ENCODE peak calls at places on chromosome 10, in five cellular contexts. J is AG09319, K is thoracic aorta, I is WERI-Rb-1, Q is ovary. S is an unnamed sample.
A peak's percentile ranks its signal among the peaks of the same experiment; 100 is the strongest.

GRCh38 chr10:17026686-17027485 is 102.7 kb downstream of the CUBN start:
- DNase-seq in J (no peak), K (no peak), I (no peak), Q (no peak), S (no peak)

GRCh38 chr10:59844436-59844835 is 61.9 kb downstream of the CCDC6 start:
- DNase-seq in J (no peak), K (no peak), I (peak; percentile 45), Q (no peak), S (no peak)

GRCh38 chr10:89888647-89889046 is 187.3 kb downstream of the KIF20B start:
- DNase-seq in J (no peak), K (no peak), I (no peak), Q (no peak), S (no peak)

GRCh38 chr10:132040046-132040445 is 25.7 kb upstream of the JAKMIP3 start:
- DNase-seq in J (no peak), K (no peak), I (no peak), Q (no peak), S (no peak)

GRCh38 chr10:120221873-120222485 is 235.0 kb upstream of the PLPP4 start:
- DNase-seq in J (no peak), K (no peak), I (peak; percentile 69), Q (no peak), S (no peak)

GRCh38 chr10:109259293-109259692 is 664.0 kb downstream of the XPNPEP1 start:
- DNase-seq in J (no peak), K (no peak), I (no peak), Q (no peak), S (no peak)

GRCh38 chr10:116815641-116816415 is 33.5 kb upstream of the ENO4 start:
- DNase-seq in J (no peak), K (no peak), I (no peak), Q (no peak), S (no peak)

GRCh38 chr10:88107698-88108097 is 244.3 kb downstream of the PTEN start:
- DNase-seq in J (no peak), K (no peak), I (no peak), Q (no peak), S (no peak)

GRCh38 chr10:97549587-97550322 is 22.8 kb upstream of the ANKRD2 start:
- DNase-seq in J (no peak), K (no peak), I (peak; percentile 85), Q (peak; percentile 60), S (no peak)

GRCh38 chr10:132878730-132879407 is 63.5 kb downstream of the CFAP46 start:
- DNase-seq in J (no peak), K (no peak), I (no peak), Q (peak; percentile 12), S (no peak)

GRCh38 chr10:84063440-84063839 is 75.9 kb upstream of the GHITM start:
- DNase-seq in J (no peak), K (no peak), I (no peak), Q (no peak), S (no peak)

GRCh38 chr10:84054743-84055142 is 84.6 kb upstream of the GHITM start:
- DNase-seq in J (no peak), K (no peak), I (peak; percentile 11), Q (no peak), S (no peak)

DNA sequence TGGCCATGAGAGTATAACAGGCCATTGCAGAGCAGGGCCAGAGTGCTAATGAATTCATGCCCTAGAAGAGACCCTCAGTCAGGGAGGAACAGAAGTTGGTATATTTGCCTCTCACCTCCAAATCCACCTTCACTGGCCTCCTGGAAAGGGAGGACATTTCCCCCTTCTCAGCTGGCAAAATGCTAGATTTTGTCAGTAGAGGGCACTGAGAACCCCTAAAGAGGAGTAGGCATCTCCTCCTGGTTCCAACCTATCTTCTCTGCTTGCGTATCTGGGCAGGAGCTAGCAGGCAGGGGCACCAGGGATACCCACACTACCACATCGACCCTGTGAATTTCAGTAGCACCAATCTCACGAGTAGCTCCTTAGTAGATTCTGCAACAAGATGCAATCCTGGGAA is 79.8 kb upstream of the GHITM start:
- DNase-seq in J (no peak), K (no peak), I (no peak), Q (no peak), S (no peak)
- TF ChIP-seq CTCF in J (no peak), K (no peak), I (peak; percentile 19), Q (no peak), S (no peak)

GRCh38 chr10:33489606-33490176 is 155.2 kb upstream of the NRP1 start:
- DNase-seq in J (peak; percentile 24), K (no peak), I (no peak), Q (no peak), S (no peak)

GRCh38 chr10:33485276-33485675 is 150.8 kb upstream of the NRP1 start:
- DNase-seq in J (no peak), K (no peak), I (no peak), Q (no peak), S (no peak)

GRCh38 chr10:33483124-33483794 is 148.8 kb upstream of the NRP1 start:
- DNase-seq in J (no peak), K (no peak), I (no peak), Q (no peak), S (no peak)

GRCh38 chr10:33484787-33485186 is 150.3 kb upstream of the NRP1 start:
- DNase-seq in J (peak; percentile 36), K (no peak), I (no peak), Q (no peak), S (peak; percentile 23)

DNA sequence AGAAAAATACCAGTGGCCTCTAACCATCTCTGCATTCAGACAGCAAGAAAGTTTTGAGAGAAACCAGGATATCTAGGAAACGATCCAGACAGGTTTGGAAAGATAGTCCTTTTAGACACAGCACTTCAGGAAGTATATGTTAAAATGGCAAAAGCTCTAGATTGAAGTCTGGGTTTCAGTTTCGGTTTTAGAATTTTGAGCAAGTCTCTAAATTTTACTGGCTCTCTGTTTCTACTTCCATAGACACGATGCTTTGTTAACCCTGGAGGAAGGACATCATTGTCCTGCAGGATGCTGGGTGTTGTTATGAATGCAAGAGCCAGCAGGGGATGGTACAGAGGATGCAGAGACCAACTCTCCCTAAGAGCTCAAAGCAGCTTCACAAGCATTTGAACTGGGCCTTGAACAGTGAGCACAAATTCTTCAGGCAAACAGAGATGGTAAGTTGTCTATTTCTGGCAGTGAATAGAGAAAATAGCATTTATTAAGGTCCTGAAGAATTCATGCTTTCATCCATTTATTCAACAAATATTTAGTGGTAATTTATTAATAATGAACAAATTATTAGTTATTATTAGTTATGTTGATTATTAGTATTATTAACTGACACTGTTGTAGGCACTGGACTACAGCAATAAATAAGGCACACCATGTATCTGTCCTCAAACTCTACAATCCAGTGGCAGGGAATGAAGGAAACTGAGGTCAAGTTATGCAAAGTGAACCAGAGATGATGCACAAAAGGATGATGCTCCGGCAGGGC is 152.7 kb upstream of the NRP1 start:
- DNase-seq in J (no peak), K (no peak), I (no peak), Q (no peak), S (no peak)
- TF ChIP-seq CTCF in J (peak; percentile 11), K (no peak), I (no peak), Q (no peak), S (no peak)

GRCh38 chr10:96321822-96322221 is 17.6 kb downstream of the DNTT start:
- DNase-seq in J (no peak), K (no peak), I (no peak), Q (no peak), S (no peak)
- TF ChIP-seq CTCF in J (no peak), K (no peak), I (peak; percentile 27), Q (no peak), S (no peak)

GRCh38 chr10:91604462-91604935 is 28.4 kb downstream of the PPP1R3C start:
- DNase-seq in J (no peak), K (no peak), I (no peak), Q (no peak), S (no peak)
- TF ChIP-seq CTCF in J (peak; percentile 3), K (peak; percentile 37), I (peak; percentile 8), Q (no peak), S (peak; percentile 24)

S was measured in retinal pigment epithelial cell.